ENCODE peak calls at places on chromosomes 6 and 20, in four cellular contexts. V, W, S and H are unnamed samples.

GRCh38 chr6:151847064-151847463 is 39.6 kb downstream of the ESR1 start:
- DNase-seq in V (no peak), W (peak; percentile 46), S (no peak), H (no peak)

GRCh38 chr6:153117986-153118886 is 12.8 kb downstream of the RGS17 start:
- DNase-seq in V (no peak), W (no peak), S (no peak), H (peak; percentile 57)

GRCh38 chr6:134002821-134003220 is 49.6 kb downstream of the SLC2A12 start:
- DNase-seq in V (no peak), W (no peak), S (no peak), H (no peak)

GRCh38 chr6:87151471-87151785 is 3.9 kb upstream of the ZNF292 start:
- DNase-seq in V (no peak), W (no peak), S (no peak), H (no peak)

GRCh38 chr20:1165521-1165920 is 19.3 kb downstream of the TMEM74B start:
- DNase-seq in V (no peak), W (no peak), S (no peak), H (no peak)

GRCh38 chr6:139376054-139376355 is 1.6 kb upstream of the CITED2 start:
- DNase-seq in V (no peak), W (no peak), S (peak; percentile 44), H (peak; percentile 38)

GRCh38 chr6:20180935-20181334 is 31.3 kb downstream of the MBOAT1 start:
- DNase-seq in V (no peak), W (no peak), S (no peak), H (no peak)

GRCh38 chr6:56172144-56172543 is 75.2 kb downstream of the COL21A1 start:
- DNase-seq in V (no peak), W (no peak), S (no peak), H (no peak)

GRCh38 chr6:52725530-52726192 is 37.6 kb downstream of the GSTA2 start:
- DNase-seq in V (no peak), W (peak; percentile 99), S (no peak), H (no peak)

GRCh38 chr20:47708140-47708807 is 77.0 kb downstream of the SULF2 start:
- DNase-seq in V (no peak), W (no peak), S (no peak), H (peak; percentile 30)

GRCh38 chr20:51318058-51318960 is 224.2 kb downstream of the NFATC2 start:
- DNase-seq in V (peak; percentile 78), W (peak; percentile 47), S (peak; percentile 79), H (no peak)

GRCh38 chr6:41200901-41201783 is at the start of gene TREML2:
- DNase-seq in V (no peak), W (no peak), S (peak; percentile 67), H (no peak)

GRCh38 chr6:82363368-82364086 is at the start of gene TPBG:
- DNase-seq in V (peak; percentile 78), W (peak; percentile 27), S (peak; percentile 23), H (no peak)

GRCh38 chr6:148513145-148514071 is 170.8 kb downstream of the SASH1 start:
- DNase-seq in V (no peak), W (no peak), S (no peak), H (no peak)
- H3K4me3 ChIP-seq in V (no peak overlapping the region), W (no peak overlapping the region), S (no peak overlapping the region), H (no peak overlapping the region)

GRCh38 chr20:14710941-14711340 is 373.5 kb upstream of the FLRT3 start:
- DNase-seq in V (no peak), W (no peak), S (no peak), H (no peak)

GRCh38 chr20:14709439-14709838 is 372.0 kb upstream of the FLRT3 start:
- DNase-seq in V (no peak), W (no peak), S (no peak), H (no peak)

GRCh38 chr20:14707026-14707680 is 369.7 kb upstream of the FLRT3 start:
- DNase-seq in V (no peak), W (no peak), S (no peak), H (no peak)

GRCh38 chr20:14706555-14706954 is 369.1 kb upstream of the FLRT3 start:
- DNase-seq in V (peak; percentile 30), W (no peak), S (no peak), H (no peak)

GRCh38 chr20:14707865-14708574 is 370.6 kb upstream of the FLRT3 start:
- DNase-seq in V (no peak), W (no peak), S (no peak), H (no peak)
- TF ChIP-seq FOXM1 in V (no peak), W (no peak), S (no peak), H (no peak)

DNA sequence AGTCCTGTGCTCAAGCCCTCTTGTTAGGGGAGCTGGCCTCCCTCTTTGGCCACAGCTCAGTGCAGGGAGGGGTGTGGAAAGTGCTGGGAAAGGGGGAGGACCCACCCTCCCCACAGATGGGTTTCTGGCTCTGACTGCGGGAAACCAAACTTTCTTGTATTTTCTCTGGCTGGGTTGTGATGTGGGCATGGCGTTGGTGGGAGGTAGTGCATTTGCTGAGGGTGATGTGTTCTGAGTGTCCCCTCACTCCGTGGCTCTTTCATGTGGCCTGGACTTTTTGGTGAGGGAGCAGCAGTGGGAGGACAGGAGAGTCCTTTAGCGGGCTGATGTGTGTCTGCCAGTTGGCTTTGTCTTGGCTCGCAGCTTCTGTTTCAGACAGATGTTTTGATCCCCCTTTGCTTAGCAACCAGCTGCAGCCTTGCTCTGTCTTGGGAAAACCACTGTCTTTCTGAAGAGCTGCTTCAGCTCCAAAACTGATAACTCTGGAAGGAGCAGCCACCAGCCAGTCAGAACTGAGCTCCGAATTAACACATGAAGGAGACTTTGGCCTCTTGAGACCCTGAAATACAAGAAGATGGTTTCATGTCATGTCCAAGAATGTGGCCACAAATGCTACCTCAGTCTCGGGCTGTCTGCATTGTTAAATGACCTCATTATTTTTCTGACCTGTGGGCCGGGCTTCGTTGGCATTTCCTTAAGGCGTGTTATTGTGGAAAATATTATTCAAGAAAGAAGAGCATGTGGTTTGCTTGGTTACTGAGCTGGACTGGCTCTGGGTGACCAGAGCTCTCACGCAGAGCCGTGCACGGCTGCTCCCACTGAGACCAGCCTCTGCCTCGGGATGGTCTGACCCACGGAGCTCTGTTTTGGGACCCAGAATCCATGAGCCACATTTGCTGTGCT is 21.5 kb downstream of the SYNJ2 start:
- DNase-seq in V (no peak), W (no peak), S (no peak), H (no peak)
- H3K4me3 ChIP-seq in V (no peak overlapping the region), W (no peak overlapping the region), S (no peak overlapping the region), H (no peak overlapping the region)

GRCh38 chr6:132011582-132011981 is 60.4 kb upstream of the CCN2 start:
- DNase-seq in V (no peak), W (no peak), S (no peak), H (no peak)

GRCh38 chr6:132009175-132009574 is 58.0 kb upstream of the CCN2 start:
- DNase-seq in V (no peak), W (no peak), S (no peak), H (no peak)

GRCh38 chr6:132004668-132005067 is 53.5 kb upstream of the CCN2 start:
- DNase-seq in V (no peak), W (no peak), S (no peak), H (no peak)

GRCh38 chr6:132005177-132005576 is 54.0 kb upstream of the CCN2 start:
- DNase-seq in V (no peak), W (no peak), S (no peak), H (no peak)

GRCh38 chr6:132007474-132008190 is 56.5 kb upstream of the CCN2 start:
- DNase-seq in V (no peak), W (peak; percentile 42), S (no peak), H (no peak)
- TF ChIP-seq FOXM1 in V (no peak), W (no peak), S (no peak), H (no peak)

GRCh38 chr6:163419413-163420314 is 5.1 kb downstream of the QKI start:
- DNase-seq in V (no peak), W (no peak), S (no peak), H (no peak)
- H3K4me3 ChIP-seq in V (peak overlapping the region; percentile 1), W (no peak overlapping the region), S (peak overlapping the region; percentile 17), H (peak overlapping the region; percentile 61)

GRCh38 chr20:48841861-48842529 is 14.2 kb upstream of the PREX1 start:
- DNase-seq in V (no peak), W (no peak), S (peak; percentile 54), H (no peak)
- TF ChIP-seq FOXM1 in V (no peak), W (no peak), S (no peak), H (no peak)

GRCh38 chr6:106528521-106528920 is 100.8 kb downstream of the RTN4IP1 start:
- DNase-seq in V (no peak), W (no peak), S (no peak), H (no peak)

GRCh38 chr6:106527979-106528378 is 101.3 kb downstream of the RTN4IP1 start:
- DNase-seq in V (no peak), W (no peak), S (no peak), H (no peak)

GRCh38 chr6:106525111-106525884 is 104.0 kb downstream of the RTN4IP1 start:
- DNase-seq in V (no peak), W (no peak), S (no peak), H (no peak)

GRCh38 chr6:106525885-106526280 is 103.4 kb downstream of the RTN4IP1 start:
- DNase-seq in V (no peak), W (no peak), S (no peak), H (no peak)

GRCh38 chr6:106527111-106527510 is 102.2 kb downstream of the RTN4IP1 start:
- DNase-seq in V (no peak), W (no peak), S (no peak), H (no peak)
- H3K4me3 ChIP-seq in V (no peak overlapping the region), W (no peak overlapping the region), S (no peak overlapping the region), H (no peak overlapping the region)

GRCh38 chr6:72466471-72466870 is 155.4 kb upstream of the KCNQ5 start:
- DNase-seq in V (no peak), W (no peak), S (no peak), H (no peak)

GRCh38 chr6:72466971-72467566 is 154.8 kb upstream of the KCNQ5 start:
- DNase-seq in V (no peak), W (no peak), S (no peak), H (no peak)

GRCh38 chr6:72461144-72461543 is 160.7 kb upstream of the KCNQ5 start:
- DNase-seq in V (no peak), W (no peak), S (no peak), H (no peak)

GRCh38 chr6:72464246-72464645 is 157.6 kb upstream of the KCNQ5 start:
- DNase-seq in V (no peak), W (no peak), S (no peak), H (no peak)

GRCh38 chr6:72464791-72465691 is 156.8 kb upstream of the KCNQ5 start:
- DNase-seq in V (no peak), W (no peak), S (peak; percentile 16), H (no peak)
- TF ChIP-seq FOXM1 in V (no peak), W (no peak), S (no peak), H (no peak)

GRCh38 chr20:61884571-61885389 is 180.9 kb downstream of the TAF4 start:
- DNase-seq in V (no peak), W (peak; percentile 36), S (no peak), H (no peak)
- H3K4me3 ChIP-seq in V (no peak overlapping the region), W (no peak overlapping the region), S (no peak overlapping the region), H (no peak overlapping the region)